ENCODE peak calls at places on chromosomes 6 and 20, in four cellular contexts. K is fibroblast of mammary gland; A is NCI-H226; G is stimulated activated CD4-positive, alpha-beta T cell treated with anti-CD3 and anti-CD28 coated beads, TNF-alpha, amount 100 ng/mL, for 1 hour. N is an unnamed sample.

GRCh38 chr6:91590191-91590590 is 1003.3 kb upstream of the MAP3K7 start:
- DNase-seq in A (no peak), K (no peak), G (no peak), N (no peak)

GRCh38 chr6:118712955-118713354 is 61.6 kb upstream of the CEP85L start:
- DNase-seq in A (peak; percentile 27), G (no peak), K (peak; percentile 70), N (no peak)

GRCh38 chr6:41177287-41177686 is 14.4 kb upstream of the TREM2 start:
- DNase-seq in A (no peak), G (no peak), K (no peak), N (no peak)

GRCh38 chr6:163183791-163184190 is 230.7 kb upstream of the QKI start:
- DNase-seq in A (no peak), K (peak; percentile 55), G (no peak), N (no peak)

GRCh38 chr6:26024651-26025046 is 62.0 kb downstream of the TRIM38 start:
- DNase-seq in A (no peak), K (no peak), G (no peak), N (no peak)

GRCh38 chr6:89298680-89299450 is 16.2 kb downstream of the GABRR2 start:
- DNase-seq in G (no peak), A (peak; percentile 94), K (peak; percentile 76), N (no peak)

GRCh38 chr6:21999012-21999528 is 297.8 kb downstream of the PRL start:
- DNase-seq in A (peak; percentile 70), G (no peak), K (peak; percentile 49), N (no peak)

GRCh38 chr20:59955131-59955796 is 3.0 kb upstream of the CDH26 start:
- DNase-seq in G (no peak), A (no peak), K (peak; percentile 8), N (no peak)

GRCh38 chr20:24102290-24102689 is 113.7 kb upstream of the GGTLC1 start:
- DNase-seq in K (peak; percentile 3), A (no peak), G (no peak), N (no peak)

GRCh38 chr6:84107495-84107894 is 73.9 kb downstream of the MRAP2 start:
- DNase-seq in K (no peak), G (no peak), A (no peak), N (no peak)

GRCh38 chr20:45067558-45067957 is 33.4 kb downstream of the KCNS1 start:
- DNase-seq in A (peak; percentile 71), K (peak; percentile 32), G (no peak), N (no peak)

GRCh38 chr6:26270903-26271639 is 93.9 kb upstream of the BTN3A2 start:
- DNase-seq in G (peak; percentile 64), K (peak; percentile 83), A (peak; percentile 85), N (peak; percentile 77)

GRCh38 chr6:13304101-13304500 is 24.2 kb downstream of the TBC1D7 start:
- DNase-seq in A (no peak), G (no peak), K (no peak), N (no peak)

GRCh38 chr20:33945391-33946079 is 48.2 kb upstream of the RALY start:
- DNase-seq in A (peak; percentile 67), K (peak; percentile 91), G (no peak), N (no peak)

GRCh38 chr6:126546771-126547170 is 206.9 kb downstream of the CENPW start:
- DNase-seq in A (peak; percentile 8), G (no peak), K (peak; percentile 67), N (no peak)

GRCh38 chr6:35140991-35141720 is at the start of gene TCP11:
- DNase-seq in K (no peak), A (no peak), G (no peak), N (no peak)

GRCh38 chr6:136994782-136995181 is 50.0 kb downstream of the IL20RA start:
- DNase-seq in K (no peak), G (no peak), A (no peak), N (no peak)

GRCh38 chr6:165831812-165832470 is 168.9 kb upstream of the PDE10A start:
- DNase-seq in K (no peak), A (no peak), G (no peak), N (no peak)

GRCh38 chr6:35427851-35428321 is 24.3 kb upstream of the FANCE start:
- DNase-seq in A (peak; percentile 78), K (peak; percentile 84), G (no peak), N (no peak)

GRCh38 chr6:44149369-44150012 is 9.1 kb upstream of the CAPN11 start:
- DNase-seq in K (no peak), A (no peak), G (no peak), N (no peak)

GRCh38 chr6:122609881-122610689 is at the start of gene PKIB:
- DNase-seq in A (peak; percentile 74), G (no peak), K (peak; percentile 53), N (peak; percentile 78)

GRCh38 chr20:8183526-8183925 is 51.5 kb downstream of the PLCB1 start:
- DNase-seq in K (peak; percentile 33), A (peak; percentile 28), G (no peak), N (no peak)

GRCh38 chr6:56677559-56677958 is 34.9 kb upstream of the DST start:
- DNase-seq in G (no peak), K (peak; percentile 56), A (peak; percentile 31), N (no peak)

GRCh38 chr6:122715725-122716124 is 63.8 kb upstream of the FABP7 start:
- DNase-seq in G (no peak), K (peak; percentile 81), A (no peak), N (no peak)

GRCh38 chr6:104253236-104253635 is 606.5 kb downstream of the HACE1 start:
- DNase-seq in K (no peak), G (no peak), A (no peak), N (no peak)

GRCh38 chr20:3115190-3116107 is 30.9 kb upstream of the AVP start:
- DNase-seq in G (no peak), K (peak; percentile 61), A (peak; percentile 3), N (no peak)

GRCh38 chr6:36033935-36034334 is 6.3 kb downstream of the MAPK14 start:
- DNase-seq in K (peak; percentile 52), G (no peak), A (no peak), N (no peak)

GRCh38 chr6:36984581-36985383 is 1.2 kb downstream of the MTCH1 start:
- DNase-seq in A (peak; percentile 59), G (peak; percentile 22), K (peak; percentile 78), N (no peak)

GRCh38 chr6:87154641-87155271 is 609 bp upstream of the ZNF292 start:
- DNase-seq in K (peak; percentile 86), G (no peak), A (peak; percentile 64), N (no peak)